ENCODE peak calls at places on chromosomes 2 and 18, in four cellular contexts. G is CD8-positive, alpha-beta T cell; U is T-helper 2 cell; C is stimulated activated CD8-positive, alpha-beta memory T cell treated with anti-CD3 and anti-CD28 coated beads, Interleukin-4, amount 100 ng/mL, for 4 hours. Z is an unnamed sample.

GRCh38 chr2:191870744-191871143 is 23.9 kb upstream of the CAVIN2 start:
- DNase-seq in G (no peak), U (no peak), C (no peak), Z (no peak)

GRCh38 chr2:190664240-190664639 is 15.4 kb downstream of the NAB1 start:
- DNase-seq in G (no peak), U (no peak), C (no peak), Z (no peak)

GRCh38 chr2:55268288-55268906 is 634 bp downstream of the MTIF2 start:
- DNase-seq in G (no peak), U (no peak), C (no peak), Z (no peak)

GRCh38 chr18:69161383-69162028 is 239.2 kb upstream of the DOK6 start:
- DNase-seq in G (no peak), U (no peak), C (no peak), Z (no peak)

GRCh38 chr2:15702452-15702851 is 110.8 kb downstream of the DDX1 start:
- DNase-seq in G (no peak), U (no peak), C (no peak), Z (no peak)

GRCh38 chr18:1361931-1362330 is 457.3 kb downstream of the ADCYAP1 start:
- DNase-seq in G (no peak), U (no peak), C (no peak), Z (no peak)

GRCh38 chr2:84631047-84631446 is 114.7 kb downstream of the DNAH6 start:
- DNase-seq in G (no peak), U (no peak), C (no peak), Z (no peak)

GRCh38 chr2:33134086-33134763 is 187.5 kb downstream of the LTBP1 start:
- DNase-seq in G (no peak), U (no peak), C (no peak), Z (peak; percentile 87)

GRCh38 chr18:37564796-37565137 is 831 bp downstream of the CELF4 start:
- DNase-seq in G (no peak), U (no peak), C (no peak), Z (peak; percentile 75)

GRCh38 chr18:55907352-55908045 is 319.5 kb upstream of the TCF4 start:
- DNase-seq in G (no peak), U (no peak), C (no peak), Z (no peak)

GRCh38 chr18:71529708-71530303 is 1014.3 kb downstream of the CBLN2 start:
- DNase-seq in G (no peak), U (no peak), C (no peak), Z (no peak)

GRCh38 chr2:132439703-132440398 is 23.2 kb downstream of the GPR39 start:
- DNase-seq in G (no peak), U (no peak), C (no peak), Z (no peak)

GRCh38 chr18:5630057-5630765 is 86.4 kb upstream of the EPB41L3 start:
- DNase-seq in G (no peak), U (no peak), C (no peak), Z (peak; percentile 80)

GRCh38 chr2:190180313-190181065 is 118.0 kb upstream of the MSTN start:
- DNase-seq in G (no peak), U (no peak), C (no peak), Z (peak; percentile 79)

GRCh38 chr2:1692342-1692741 is 52.0 kb downstream of the PXDN start:
- DNase-seq in G (no peak), U (no peak), C (no peak), Z (no peak)

GRCh38 chr2:197279997-197280756 is 30.4 kb downstream of the ANKRD44 start:
- DNase-seq in G (no peak), U (no peak), C (no peak), Z (no peak)

GRCh38 chr2:86790134-86790827 is 432 bp downstream of the CD8A start:
- DNase-seq in G (peak; percentile 70), U (no peak), C (no peak), Z (no peak)

GRCh38 chr2:44931177-44931795 is 10.2 kb upstream of the SIX3 start:
- DNase-seq in G (no peak), U (no peak), C (no peak), Z (peak; percentile 38)

Z was measured in suprapubic skin.